ENCODE peak calls at places on chromosomes 1 and 21, in ten cellular contexts. L, J, R, K, W, D, P, V, S and U are unnamed samples.

GRCh38 chr1:97204468-97204867 is 482.9 kb downstream of the PTBP2 start:
- DNase-seq in L (no peak), J (no peak), R (no peak), K (no peak), W (no peak), D (no peak), P (no peak), V (no peak), S (no peak), U (no peak)

GRCh38 chr1:15249032-15249601 is 2.1 kb downstream of the FHAD1 start:
- DNase-seq in L (no peak), J (no peak), R (no peak), K (no peak), W (no peak), D (no peak), P (no peak), V (no peak), S (no peak), U (peak)

GRCh38 chr1:166040223-166040622 is 126.6 kb downstream of the FAM78B start:
- DNase-seq in L (no peak), J (no peak), R (no peak), K (no peak), W (no peak), D (no peak), P (no peak), V (no peak), S (no peak), U (no peak)

GRCh38 chr1:172905452-172905851 is 145.3 kb downstream of the TNFSF18 start:
- DNase-seq in L (no peak), J (no peak), R (no peak), K (no peak), W (no peak), D (no peak), P (no peak), V (no peak), S (no peak), U (no peak)

GRCh38 chr1:94579876-94580294 is 38.3 kb upstream of the F3 start:
- DNase-seq in L (no peak), J (no peak), R (peak), K (no peak), W (peak), D (no peak), P (peak), V (no peak), S (no peak), U (no peak)

GRCh38 chr1:70429219-70429618 is 18.2 kb downstream of the CTH start:
- DNase-seq in L (no peak), J (no peak), R (no peak), K (no peak), W (no peak), D (no peak), P (peak), V (no peak), S (no peak), U (no peak)

GRCh38 chr1:51518730-51519047 is 377 bp downstream of the EPS15 start:
- DNase-seq in L (no peak), J (no peak), R (no peak), K (no peak), W (peak), D (no peak), P (peak), V (peak), S (peak), U (peak)

GRCh38 chr1:98045211-98046030 is 124.6 kb upstream of the DPYD start:
- DNase-seq in L (peak), J (no peak), R (no peak), K (no peak), W (peak), D (no peak), P (peak), V (peak), S (no peak), U (no peak)

GRCh38 chr21:31875424-31876097 is 2.7 kb downstream of the HUNK start:
- DNase-seq in L (no peak), J (no peak), R (no peak), K (no peak), W (no peak), D (no peak), P (no peak), V (no peak), S (no peak), U (no peak)

GRCh38 chr1:224245188-224245587 is 62.1 kb downstream of the DEGS1 start:
- DNase-seq in L (no peak), J (peak), R (peak), K (peak), W (no peak), D (no peak), P (no peak), V (peak), S (no peak), U (peak)

GRCh38 chr1:149937779-149938178 is 1.1 kb upstream of the MTMR11 start:
- DNase-seq in L (no peak), J (no peak), R (no peak), K (no peak), W (no peak), D (no peak), P (no peak), V (no peak), S (no peak), U (no peak)

GRCh38 chr1:149940427-149940826 is 3.7 kb upstream of the MTMR11 start:
- DNase-seq in L (no peak), J (no peak), R (no peak), K (no peak), W (no peak), D (no peak), P (no peak), V (no peak), S (no peak), U (no peak)

GRCh38 chr1:149934326-149934725 is 2.4 kb downstream of the MTMR11 start:
- DNase-seq in L (no peak), J (no peak), R (no peak), K (no peak), W (no peak), D (no peak), P (no peak), V (no peak), S (no peak), U (no peak)

GRCh38 chr1:149936076-149936991 is at the start of gene MTMR11:
- DNase-seq in L (no peak), J (no peak), R (no peak), K (no peak), W (peak), D (no peak), P (peak), V (no peak), S (no peak), U (no peak)

DNA sequence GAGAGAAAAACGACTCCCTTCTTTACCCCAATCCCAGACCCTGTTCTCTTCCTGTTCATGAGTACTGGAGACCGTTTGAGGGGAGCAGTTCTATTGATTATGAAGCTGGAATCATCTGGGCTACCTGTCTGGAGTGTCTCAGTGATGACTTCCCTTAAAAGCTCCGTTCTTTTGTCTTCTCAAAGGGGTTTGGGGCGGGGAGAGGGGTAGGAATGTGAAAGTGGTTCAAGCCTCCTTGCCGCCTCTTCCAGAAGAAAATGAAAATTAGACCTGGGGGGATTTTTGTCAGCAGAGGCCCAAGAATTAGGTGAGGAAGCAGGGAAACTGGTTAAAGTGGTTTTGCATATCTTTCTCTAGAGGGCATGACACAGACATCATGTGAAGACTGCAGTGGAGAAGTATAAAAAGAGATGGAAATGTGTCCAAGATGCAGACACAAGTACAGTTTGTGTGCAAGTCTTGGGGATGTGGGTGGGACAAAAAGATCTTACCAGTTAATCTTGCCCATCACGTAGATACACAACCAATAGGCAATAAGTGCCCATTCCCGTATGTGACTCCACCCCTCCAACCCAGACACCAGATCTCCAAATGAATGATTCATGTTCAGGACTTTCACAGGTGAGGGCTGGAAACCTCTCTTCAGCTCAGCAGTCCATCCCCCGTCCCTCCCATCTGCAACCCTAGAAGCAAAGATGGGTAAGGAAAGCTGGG is 470 bp upstream of the MTMR11 start:
- DNase-seq in L (no peak), J (no peak), R (peak), K (no peak), W (peak), D (no peak), P (peak), V (no peak), S (no peak), U (no peak)
- TF ChIP-seq CTCF in L (no peak), J (no peak), R (peak), K (no peak), W (no peak), D (no peak), P (peak), V (no peak), S (no peak), U (no peak)

GRCh38 chr1:82090104-82090503 is 289.4 kb downstream of the ADGRL2 start:
- DNase-seq in L (no peak), J (no peak), R (no peak), K (no peak), W (peak), D (no peak), P (peak), V (no peak), S (no peak), U (no peak)
- TF ChIP-seq CTCF in L (peak), J (peak), R (peak), K (peak), W (peak), D (peak), P (peak), V (peak), S (peak), U (no peak)

GRCh38 chr1:46555081-46555432 is 3.6 kb upstream of the KNCN start:
- DNase-seq in L (no peak), J (no peak), R (no peak), K (no peak), W (no peak), D (no peak), P (no peak), V (no peak), S (no peak), U (no peak)
- TF ChIP-seq CTCF in L (no peak), J (no peak), R (no peak), K (no peak), W (no peak), D (no peak), P (no peak), V (no peak), S (no peak), U (no peak)

DNA sequence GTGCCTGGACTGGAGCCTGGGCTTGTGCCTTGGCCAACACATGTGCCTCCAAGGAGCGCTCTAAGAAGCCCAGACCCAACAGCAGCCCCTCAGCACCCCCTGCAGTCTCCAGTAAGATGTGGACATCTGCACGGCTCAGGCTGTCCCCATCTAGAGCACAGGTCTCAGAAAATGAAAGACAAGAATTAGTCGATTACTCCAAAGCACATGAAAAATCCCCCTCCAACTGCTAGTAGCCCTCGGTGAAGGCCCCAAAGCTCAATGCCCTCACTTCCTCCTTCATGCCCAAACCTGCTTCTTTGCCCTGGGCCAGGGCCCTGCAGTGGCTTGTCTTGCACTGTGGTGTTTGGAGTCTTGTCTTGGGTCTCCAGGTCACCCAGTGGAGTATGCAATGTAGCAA is 21.9 kb upstream of the ERO1B start:
- DNase-seq in L (no peak), J (no peak), R (no peak), K (no peak), W (peak), D (no peak), P (peak), V (no peak), S (no peak), U (no peak)
- TF ChIP-seq CTCF in L (no peak), J (no peak), R (no peak), K (no peak), W (no peak), D (no peak), P (no peak), V (no peak), S (no peak), U (no peak)

DNA sequence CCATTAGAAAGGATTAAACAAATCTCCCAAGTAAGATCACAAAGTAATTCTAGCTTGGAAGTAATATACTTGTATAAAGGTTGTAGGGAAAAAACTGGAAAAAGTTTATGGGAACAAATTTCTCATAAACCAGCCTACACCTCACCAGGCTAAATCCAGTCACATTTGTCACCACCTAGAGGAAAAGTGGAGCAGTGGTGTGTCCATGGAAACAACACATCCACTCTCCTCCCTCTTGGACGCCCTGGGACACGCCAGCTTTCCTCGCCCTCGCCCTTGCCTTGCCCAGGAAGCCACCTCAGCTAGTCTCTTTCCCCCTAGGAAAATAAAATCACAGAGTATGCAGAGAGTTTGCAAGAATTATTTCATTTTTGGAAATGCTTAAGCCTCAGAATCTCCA is 2.2 kb downstream of the PALMD start:
- DNase-seq in L (no peak), J (no peak), R (no peak), K (no peak), W (no peak), D (no peak), P (peak), V (peak), S (no peak), U (no peak)
- TF ChIP-seq CTCF in L (no peak), J (no peak), R (no peak), K (no peak), W (peak), D (peak), P (peak), V (peak), S (no peak), U (no peak)

DNA sequence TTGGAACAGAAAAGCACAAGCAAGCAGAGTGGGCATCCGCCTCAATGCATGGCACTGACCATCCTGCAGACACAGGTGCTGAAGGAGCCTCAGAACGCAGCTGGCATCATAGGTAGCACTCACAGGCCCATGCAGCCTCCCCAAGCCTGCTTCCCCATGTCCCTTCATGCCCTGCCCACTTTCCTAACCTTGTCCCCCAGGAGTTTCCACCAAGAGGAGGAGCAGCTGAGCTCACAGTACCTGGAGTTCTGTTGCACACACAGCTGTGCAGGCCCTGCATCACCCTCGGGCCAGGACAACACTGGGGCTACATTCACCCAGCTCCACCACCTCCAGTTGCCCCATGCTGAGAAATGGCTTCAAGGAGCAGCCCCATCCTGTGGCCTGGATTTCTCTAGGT is 83.4 kb downstream of the SETD4 start:
- DNase-seq in L (no peak), J (no peak), R (no peak), K (no peak), W (no peak), D (no peak), P (no peak), V (no peak), S (no peak), U (no peak)
- TF ChIP-seq CTCF in L (no peak), J (no peak), R (no peak), K (no peak), W (no peak), D (no peak), P (no peak), V (no peak), S (no peak), U (no peak)